ENCODE peak calls at places on chromosomes 2 and 18, in ten cellular contexts. B, V, D, T, N, Z, F, X, A and E are unnamed samples.

GRCh38 chr2:236656166-236656565 is 86.5 kb downstream of the ACKR3 start:
- DNase-seq in B (no peak), V (no peak), D (no peak), T (no peak), N (no peak), Z (no peak), F (no peak), X (no peak), A (no peak), E (no peak)

GRCh38 chr18:55096261-55097026 is 137.2 kb upstream of the CCDC68 start:
- DNase-seq in B (no peak), V (peak; percentile 76), D (peak; percentile 62), T (peak; percentile 54), N (peak; percentile 22), Z (peak; percentile 16), F (no peak), X (no peak), A (peak; percentile 2), E (no peak)

GRCh38 chr2:126885701-126886121 is 13.0 kb upstream of the TEX51 start:
- DNase-seq in B (no peak), V (no peak), D (no peak), T (no peak), N (no peak), Z (no peak), F (peak; percentile 44), X (no peak), A (no peak), E (peak; percentile 72)

GRCh38 chr2:163987175-163987574 is 251.4 kb upstream of the FIGN start:
- DNase-seq in B (no peak), V (no peak), D (no peak), T (no peak), N (no peak), Z (no peak), F (no peak), X (no peak), A (no peak), E (no peak)

GRCh38 chr2:237943395-237944094 is 23.3 kb upstream of the UBE2F start:
- DNase-seq in B (no peak), V (no peak), D (no peak), T (no peak), N (no peak), Z (no peak), F (peak; percentile 17), X (no peak), A (no peak), E (no peak)

GRCh38 chr2:174759381-174760064 is 4.7 kb downstream of the CHRNA1 start:
- DNase-seq in B (no peak), V (no peak), D (no peak), T (no peak), N (no peak), Z (no peak), F (no peak), X (no peak), A (no peak), E (no peak)

GRCh38 chr2:148459300-148459891 is 185.2 kb upstream of the EPC2 start:
- DNase-seq in B (no peak), V (no peak), D (no peak), T (no peak), N (no peak), Z (no peak), F (no peak), X (no peak), A (no peak), E (no peak)

GRCh38 chr2:19900536-19901200 is 1.1 kb downstream of the TTC32 start:
- DNase-seq in B (no peak), V (no peak), D (peak; percentile 43), T (peak; percentile 16), N (peak; percentile 24), Z (no peak), F (no peak), X (no peak), A (peak; percentile 34), E (no peak)

GRCh38 chr2:148936857-148937450 is 61.9 kb downstream of the KIF5C start:
- DNase-seq in B (no peak), V (no peak), D (no peak), T (no peak), N (no peak), Z (no peak), F (no peak), X (no peak), A (no peak), E (no peak)

GRCh38 chr2:48482774-48483173 is 47.2 kb upstream of the STON1 start:
- DNase-seq in B (no peak), V (no peak), D (peak; percentile 78), T (no peak), N (no peak), Z (no peak), F (peak; percentile 2), X (no peak), A (no peak), E (no peak)

GRCh38 chr2:81714817-81715216 is 1410.3 kb upstream of the LRRTM1 start:
- DNase-seq in B (no peak), V (no peak), D (no peak), T (no peak), N (no peak), Z (no peak), F (no peak), X (no peak), A (no peak), E (no peak)